ENCODE peak calls at places on chromosomes 5 and 9, in six cellular contexts. One of them, this sample, is unnamed.

GRCh38 chr5:36599986-36600779 is 6.2 kb upstream of the SLC1A3 start:
- DNase-seq in HCT116: no peak
- DNase-seq in upper lobe of left lung: no peak
- DNase-seq in transverse colon: no peak
- DNase-seq in GM12891: no peak
- DNase-seq in prostate gland: no peak
- DNase-seq in this sample: no peak

GRCh38 chr9:96875460-96876142 is 21.3 kb upstream of the ZNF782 start:
- DNase-seq in transverse colon: peak
- DNase-seq in HCT116: peak
- DNase-seq in GM12891: peak
- DNase-seq in prostate gland: peak
- DNase-seq in upper lobe of left lung: peak
- DNase-seq in this sample: no peak

GRCh38 chr5:84191296-84191695 is 193.4 kb downstream of the EDIL3 start:
- DNase-seq in transverse colon: peak
- DNase-seq in HCT116: no peak
- DNase-seq in upper lobe of left lung: no peak
- DNase-seq in GM12891: no peak
- DNase-seq in prostate gland: no peak
- DNase-seq in this sample: no peak

GRCh38 chr9:76691761-76692313 is 72.4 kb upstream of the PCA3 start:
- DNase-seq in prostate gland: no peak
- DNase-seq in upper lobe of left lung: no peak
- DNase-seq in HCT116: no peak
- DNase-seq in GM12891: no peak
- DNase-seq in transverse colon: peak
- DNase-seq in this sample: no peak

GRCh38 chr5:128667148-128667547 is 129.1 kb upstream of the FBN2 start:
- DNase-seq in upper lobe of left lung: no peak
- DNase-seq in HCT116: no peak
- DNase-seq in transverse colon: no peak
- DNase-seq in prostate gland: no peak
- DNase-seq in GM12891: no peak
- DNase-seq in this sample: no peak

GRCh38 chr9:89942643-89943042 is 337.8 kb downstream of the GADD45G start:
- DNase-seq in HCT116: no peak
- DNase-seq in transverse colon: no peak
- DNase-seq in upper lobe of left lung: no peak
- DNase-seq in prostate gland: no peak
- DNase-seq in GM12891: no peak
- DNase-seq in this sample: no peak

GRCh38 chr9:89463986-89464901 is 33.7 kb downstream of the SEMA4D start:
- DNase-seq in prostate gland: no peak
- DNase-seq in transverse colon: peak
- DNase-seq in HCT116: no peak
- DNase-seq in upper lobe of left lung: peak
- DNase-seq in GM12891: peak
- DNase-seq in this sample: no peak

GRCh38 chr9:121888438-121888775 is 204.7 kb downstream of the TTLL11 start:
- DNase-seq in transverse colon: no peak
- DNase-seq in prostate gland: no peak
- DNase-seq in GM12891: no peak
- DNase-seq in HCT116: no peak
- DNase-seq in upper lobe of left lung: no peak
- DNase-seq in this sample: no peak

GRCh38 chr9:1200847-1201251 is 150.7 kb downstream of the DMRT2 start:
- DNase-seq in prostate gland: peak
- DNase-seq in transverse colon: no peak
- DNase-seq in GM12891: no peak
- DNase-seq in HCT116: no peak
- DNase-seq in upper lobe of left lung: peak
- DNase-seq in this sample: no peak

GRCh38 chr5:89351232-89351631 is 468.2 kb upstream of the MEF2C start:
- DNase-seq in transverse colon: no peak
- DNase-seq in prostate gland: no peak
- DNase-seq in HCT116: no peak
- DNase-seq in GM12891: no peak
- DNase-seq in upper lobe of left lung: no peak
- DNase-seq in this sample: no peak

GRCh38 chr5:127290946-127291763 is 559 bp downstream of the MEGF10 start:
- DNase-seq in upper lobe of left lung: no peak
- DNase-seq in transverse colon: peak
- DNase-seq in GM12891: no peak
- DNase-seq in HCT116: no peak
- DNase-seq in prostate gland: no peak
- DNase-seq in this sample: no peak

GRCh38 chr5:375336-375920 is 53.9 kb downstream of the AHRR start:
- DNase-seq in GM12891: no peak
- DNase-seq in HCT116: no peak
- DNase-seq in transverse colon: no peak
- DNase-seq in prostate gland: peak
- DNase-seq in upper lobe of left lung: peak
- DNase-seq in this sample: no peak

GRCh38 chr9:88224938-88225337 is 86.7 kb upstream of the SPATA31C2 start:
- DNase-seq in upper lobe of left lung: no peak
- DNase-seq in HCT116: no peak
- DNase-seq in prostate gland: no peak
- DNase-seq in GM12891: no peak
- DNase-seq in transverse colon: no peak
- DNase-seq in this sample: no peak

GRCh38 chr5:403995-404394 is 39.0 kb upstream of the EXOC3 start:
- DNase-seq in upper lobe of left lung: no peak
- DNase-seq in prostate gland: peak
- DNase-seq in GM12891: no peak
- DNase-seq in transverse colon: no peak
- DNase-seq in HCT116: no peak
- DNase-seq in this sample: no peak

GRCh38 chr9:108837530-108837929 is 18.3 kb downstream of the ACTL7B start:
- DNase-seq in transverse colon: no peak
- DNase-seq in prostate gland: no peak
- DNase-seq in upper lobe of left lung: no peak
- DNase-seq in GM12891: no peak
- DNase-seq in HCT116: no peak
- DNase-seq in this sample: no peak

GRCh38 chr9:108835831-108836230 is 20.0 kb downstream of the ACTL7B start:
- DNase-seq in GM12891: no peak
- DNase-seq in prostate gland: no peak
- DNase-seq in upper lobe of left lung: no peak
- DNase-seq in HCT116: no peak
- DNase-seq in transverse colon: no peak
- DNase-seq in this sample: no peak

GRCh38 chr9:108836319-108836718 is 19.5 kb downstream of the ACTL7B start:
- DNase-seq in transverse colon: no peak
- DNase-seq in HCT116: no peak
- DNase-seq in GM12891: no peak
- DNase-seq in prostate gland: no peak
- DNase-seq in upper lobe of left lung: no peak
- DNase-seq in this sample: no peak

GRCh38 chr9:108836771-108837170 is 19.0 kb downstream of the ACTL7B start:
- DNase-seq in GM12891: no peak
- DNase-seq in HCT116: no peak
- DNase-seq in prostate gland: no peak
- DNase-seq in upper lobe of left lung: no peak
- DNase-seq in transverse colon: no peak
- DNase-seq in this sample: no peak

DNA sequence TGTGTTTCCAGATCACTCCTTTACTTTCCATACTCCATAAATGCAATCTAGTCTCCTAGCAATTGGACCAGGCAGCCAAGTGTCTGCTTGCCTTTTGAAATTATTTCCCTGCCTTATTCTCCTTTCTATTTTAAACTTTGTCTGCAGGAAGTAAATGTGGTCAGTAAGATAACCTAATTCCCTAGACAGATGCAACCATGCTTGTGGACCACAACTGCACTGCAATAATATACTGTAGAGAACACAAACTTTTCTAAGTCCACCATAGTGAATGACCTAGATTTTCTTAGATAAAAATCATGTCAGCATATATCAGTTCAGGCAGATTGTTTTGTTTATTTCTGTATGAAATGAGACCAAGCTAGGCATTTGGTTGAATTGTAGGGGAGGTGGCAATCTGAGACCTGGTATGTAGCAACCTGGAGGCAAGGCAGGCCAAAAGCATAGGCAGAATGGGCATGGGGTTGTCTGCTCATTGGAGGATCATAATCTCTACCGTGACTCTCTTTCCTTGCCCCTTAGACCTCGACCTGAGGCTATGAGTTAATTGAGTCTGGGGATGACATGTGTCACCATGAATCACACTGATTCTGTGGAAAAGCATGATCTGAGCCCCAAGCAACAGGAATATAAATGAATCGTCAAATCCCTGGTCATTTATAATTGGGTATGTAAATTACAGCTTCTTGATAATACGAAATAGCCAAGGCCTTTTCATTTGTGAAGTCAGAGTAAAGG is 20.7 kb downstream of the ACTL7B start:
- DNase-seq in HCT116: no peak
- DNase-seq in GM12891: no peak
- DNase-seq in upper lobe of left lung: no peak
- DNase-seq in prostate gland: no peak
- DNase-seq in transverse colon: no peak
- DNase-seq in this sample: no peak
- TF ChIP-seq POLR2A in HCT116: no peak
- TF ChIP-seq POLR2A in GM12891: no peak
- TF ChIP-seq POLR2A in upper lobe of left lung: no peak
- TF ChIP-seq POLR2A in prostate gland: no peak
- TF ChIP-seq POLR2A in transverse colon: no peak
- TF ChIP-seq POLR2A in this sample: no peak

DNA sequence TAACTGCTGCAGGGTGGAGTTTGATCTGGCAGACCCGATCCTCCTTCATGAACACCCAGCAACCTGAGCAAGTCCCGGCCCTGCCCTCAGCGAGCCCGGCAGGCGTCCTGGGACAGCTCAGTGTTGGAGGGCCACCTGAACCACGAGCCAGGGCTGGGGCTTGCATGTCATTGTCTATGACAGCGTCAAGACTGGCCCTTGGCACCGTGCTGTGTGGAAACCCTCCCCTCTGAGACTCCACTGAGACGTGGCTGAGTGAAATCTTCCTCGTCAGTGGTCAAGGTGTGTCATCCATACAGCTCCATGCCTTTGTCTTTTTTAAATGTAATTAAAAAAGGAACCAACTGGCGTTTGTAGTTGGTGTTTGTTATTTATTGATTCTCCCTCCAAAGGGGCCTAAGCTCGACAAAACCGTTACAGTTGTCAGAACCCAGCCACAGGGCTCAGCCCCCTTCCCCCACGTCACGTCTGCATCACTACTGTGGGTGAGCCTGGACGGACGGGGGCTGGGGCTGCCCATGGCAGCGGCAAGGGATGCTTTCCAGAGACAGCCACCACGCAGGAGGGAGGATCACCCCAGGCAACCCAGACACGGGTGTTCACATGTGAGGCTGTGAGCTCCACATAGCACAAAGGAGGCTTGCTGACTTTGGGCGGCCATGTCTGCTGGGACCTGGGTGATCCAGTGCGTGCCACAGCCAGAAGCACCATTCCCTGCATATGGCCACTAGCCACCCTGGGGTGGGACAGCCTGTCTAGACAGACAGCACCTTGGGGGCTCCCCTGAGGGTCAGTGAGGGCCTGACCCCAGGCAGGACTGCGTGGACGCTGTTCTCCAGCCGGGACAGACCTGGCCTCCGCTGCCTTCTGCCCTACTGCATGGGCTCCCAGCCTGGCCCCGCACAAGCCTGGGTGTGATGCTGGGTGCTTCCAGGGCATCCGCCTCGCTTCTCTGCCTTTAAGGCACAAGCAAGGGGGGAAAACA is 7.3 kb downstream of the UCK1 start:
- DNase-seq in transverse colon: no peak
- DNase-seq in GM12891: no peak
- DNase-seq in prostate gland: no peak
- DNase-seq in HCT116: no peak
- DNase-seq in upper lobe of left lung: no peak
- DNase-seq in this sample: no peak
- TF ChIP-seq POLR2AphosphoS5 in transverse colon: no peak
- TF ChIP-seq POLR2AphosphoS5 in GM12891: no peak
- TF ChIP-seq POLR2AphosphoS5 in prostate gland: no peak
- TF ChIP-seq POLR2AphosphoS5 in HCT116: no peak
- TF ChIP-seq POLR2AphosphoS5 in upper lobe of left lung: no peak
- TF ChIP-seq POLR2AphosphoS5 in this sample: no peak

DNA sequence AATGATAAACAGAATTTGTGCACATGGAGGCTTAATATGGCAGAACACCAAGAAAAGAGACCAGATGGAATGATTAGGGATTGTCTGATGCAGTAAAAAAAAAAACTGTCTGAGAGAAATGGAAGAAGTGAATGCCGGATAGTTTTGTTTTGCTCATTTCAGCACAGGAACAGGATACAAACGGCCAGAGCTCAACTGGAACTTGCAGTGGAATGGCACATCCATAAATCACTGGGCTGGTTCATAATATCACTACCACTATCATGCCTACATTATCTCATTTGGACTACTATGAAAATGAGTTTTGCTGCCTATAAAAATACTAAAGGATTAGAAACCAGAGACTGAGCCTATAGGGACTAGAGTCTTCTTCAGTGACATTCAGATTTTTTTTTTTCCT is 9.7 kb downstream of the PTAR1 start:
- DNase-seq in transverse colon: no peak
- DNase-seq in HCT116: no peak
- DNase-seq in upper lobe of left lung: no peak
- DNase-seq in prostate gland: no peak
- DNase-seq in GM12891: no peak
- DNase-seq in this sample: no peak
- TF ChIP-seq POLR2A in transverse colon: no peak
- TF ChIP-seq POLR2A in HCT116: no peak
- TF ChIP-seq POLR2A in upper lobe of left lung: no peak
- TF ChIP-seq POLR2A in prostate gland: no peak
- TF ChIP-seq POLR2A in GM12891: no peak
- TF ChIP-seq POLR2A in this sample: no peak

DNA sequence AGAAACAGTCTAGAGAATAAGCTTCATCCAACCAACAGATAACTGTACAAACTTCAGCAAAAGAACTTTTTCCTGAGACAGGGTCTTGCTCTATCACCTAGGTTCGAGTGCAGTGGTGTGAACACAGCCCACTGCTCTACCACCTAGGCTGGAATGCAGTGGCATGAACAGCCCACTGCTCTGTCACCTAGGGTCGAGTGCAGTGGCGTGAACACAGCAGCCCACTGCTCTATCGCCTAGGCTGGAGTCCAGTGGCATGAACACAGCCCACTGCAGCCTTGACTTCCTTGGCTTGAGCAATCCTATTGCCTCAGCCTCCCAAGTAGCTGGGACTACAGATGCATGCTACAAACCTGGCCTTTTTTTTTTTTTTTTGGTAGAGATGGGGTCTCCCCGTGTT is 43.4 kb downstream of the ERMP1 start:
- DNase-seq in prostate gland: no peak
- DNase-seq in GM12891: no peak
- DNase-seq in upper lobe of left lung: no peak
- DNase-seq in transverse colon: no peak
- DNase-seq in HCT116: no peak
- DNase-seq in this sample: no peak
- TF ChIP-seq POLR2AphosphoS5 in prostate gland: no peak
- TF ChIP-seq POLR2AphosphoS5 in GM12891: no peak
- TF ChIP-seq POLR2AphosphoS5 in upper lobe of left lung: no peak
- TF ChIP-seq POLR2AphosphoS5 in transverse colon: no peak
- TF ChIP-seq POLR2AphosphoS5 in HCT116: no peak
- TF ChIP-seq POLR2AphosphoS5 in this sample: no peak